ENCODE peak calls at places on chromosomes 1 and 21, in five cellular contexts. C is stimulated activated CD4-positive, alpha-beta T cell treated with anti-CD3 and anti-CD28 coated beads, Interleukin-15, amount 100 ng/mL, for 24 hours; N is CD8-positive, alpha-beta memory T cell; R is central memory CD4-positive, alpha-beta T cell; L is GM04504. X is an unnamed sample.

GRCh38 chr1:203287109-203287893 is 18.0 kb upstream of the BTG2 start:
- DNase-seq in C (peak; percentile 81), N (peak; percentile 63), L (no peak), R (peak; percentile 84), X (peak; percentile 88)

GRCh38 chr1:184905601-184906322 is 68.5 kb downstream of the NIBAN1 start:
- DNase-seq in C (no peak), L (no peak), N (no peak), R (no peak), X (no peak)

GRCh38 chr1:109531826-109532364 is 7.8 kb upstream of the GPR61 start:
- DNase-seq in C (no peak), N (no peak), R (no peak), L (no peak), X (peak; percentile 79)

GRCh38 chr1:107244734-107245495 is 104.1 kb downstream of the NTNG1 start:
- DNase-seq in R (no peak), N (no peak), C (no peak), L (no peak), X (no peak)

GRCh38 chr1:207397525-207397926 is 56.6 kb upstream of the CR2 start:
- DNase-seq in N (no peak), L (no peak), C (no peak), R (no peak), X (no peak)

GRCh38 chr1:41664861-41665640 is 180.6 kb upstream of the EDN2 start:
- DNase-seq in C (no peak), R (no peak), N (no peak), L (no peak), X (peak; percentile 59)

GRCh38 chr1:115544131-115544530 is 97.6 kb upstream of the VANGL1 start:
- DNase-seq in N (no peak), L (no peak), C (no peak), R (no peak), X (no peak)

GRCh38 chr1:29524285-29525065 is 288.2 kb downstream of the PTPRU start:
- DNase-seq in N (no peak), R (no peak), L (no peak), C (no peak), X (no peak)

GRCh38 chr1:81517987-81518386 is 282.7 kb upstream of the ADGRL2 start:
- DNase-seq in L (no peak), R (no peak), N (no peak), C (no peak), X (no peak)

GRCh38 chr1:221712198-221712684 is 29.6 kb downstream of the DUSP10 start:
- DNase-seq in N (peak; percentile 16), R (peak; percentile 80), C (peak; percentile 39), L (no peak), X (no peak)

GRCh38 chr1:30368841-30369240 is 354.5 kb downstream of the MATN1 start:
- DNase-seq in N (no peak), R (no peak), C (no peak), L (no peak), X (no peak)

GRCh38 chr1:192439373-192440025 is 122.7 kb downstream of the RGS21 start:
- DNase-seq in R (no peak), N (no peak), L (no peak), C (no peak), X (no peak)

GRCh38 chr21:34956416-34957316 is 92.4 kb downstream of the RUNX1 start:
- DNase-seq in R (no peak), L (no peak), C (no peak), N (no peak), X (no peak)

GRCh38 chr1:15153184-15153841 is at the start of gene TMEM51:
- DNase-seq in L (no peak), R (no peak), N (no peak), C (peak; percentile 37), X (peak; percentile 94)

GRCh38 chr1:208136459-208137143 is 107.6 kb downstream of the PLXNA2 start:
- DNase-seq in N (no peak), L (no peak), R (no peak), C (no peak), X (no peak)

GRCh38 chr1:24725209-24725651 is 20.0 kb upstream of the CLIC4 start:
- DNase-seq in L (no peak), N (no peak), C (no peak), R (no peak), X (no peak)

GRCh38 chr21:18529253-18529652 is 125.7 kb upstream of the TMPRSS15 start:
- DNase-seq in N (no peak), C (no peak), R (no peak), L (peak; percentile 43), X (no peak)

GRCh38 chr1:116482490-116482889 is 88.3 kb downstream of the CD58 start:
- DNase-seq in N (no peak), R (no peak), L (no peak), C (no peak), X (no peak)

GRCh38 chr1:159973350-159973940 is 19.4 kb upstream of the SLAMF9 start:
- DNase-seq in N (no peak), C (no peak), L (no peak), R (no peak), X (no peak)

GRCh38 chr1:161998811-161999210 is 24.9 kb downstream of the OLFML2B start:
- DNase-seq in C (no peak), R (no peak), L (no peak), N (no peak), X (no peak)

GRCh38 chr1:31715097-31715872 is 11.5 kb upstream of the COL16A1 start:
- DNase-seq in L (peak; percentile 80), R (no peak), N (no peak), C (peak; percentile 72), X (peak; percentile 97)

GRCh38 chr21:46256501-46256994 is 28.0 kb upstream of the LSS start:
- DNase-seq in C (no peak), R (no peak), N (no peak), L (no peak), X (no peak)

GRCh38 chr1:180524160-180524914 is 22.0 kb upstream of the ACBD6 start:
- DNase-seq in L (no peak), C (no peak), R (no peak), N (no peak), X (no peak)

GRCh38 chr21:31343680-31344480 is at the start of gene TIAM1:
- DNase-seq in N (no peak), R (no peak), C (peak; percentile 62), L (no peak), X (no peak)

X was measured in kidney.